ENCODE peak calls at places on chromosomes 13 and 19, in seven cellular contexts. J is pancreas, U is BJ, Q is IMR-90, R is epithelial cell of esophagus, E is retinal pigment epithelial cell, X is suprapubic skin. P is an unnamed sample.

GRCh38 chr19:47413941-47414340 is 5.4 kb downstream of the MEIS3 start:
- DNase-seq in J (no peak), U (no peak), Q (no peak), R (no peak), E (no peak), X (no peak), P (no peak)

GRCh38 chr13:32316030-32316344 is 679 bp downstream of the BRCA2 start:
- DNase-seq in J (no peak), U (no peak), Q (no peak), R (no peak), E (no peak), X (no peak), P (no peak)

GRCh38 chr13:113207890-113208423 is 512 bp downstream of the PCID2 start:
- DNase-seq in J (peak), U (no peak), Q (peak), R (peak), E (no peak), X (no peak), P (no peak)

GRCh38 chr19:19458110-19458816 is 52.8 kb downstream of the GATAD2A start:
- DNase-seq in J (no peak), U (no peak), Q (no peak), R (no peak), E (peak), X (no peak), P (no peak)

GRCh38 chr19:40718774-40719391 is 2.0 kb downstream of the ITPKC start:
- DNase-seq in J (peak), U (no peak), Q (peak), R (peak), E (no peak), X (peak), P (no peak)

GRCh38 chr19:5625641-5626040 is 2.8 kb downstream of the SAFB start:
- DNase-seq in J (no peak), U (no peak), Q (no peak), R (peak), E (no peak), X (no peak), P (no peak)

GRCh38 chr19:8185343-8186068 is 23.7 kb upstream of the CERS4 start:
- DNase-seq in J (no peak), U (no peak), Q (no peak), R (no peak), E (no peak), X (no peak), P (no peak)

GRCh38 chr19:5321851-5322681 is 18.5 kb downstream of the PTPRS start:
- DNase-seq in J (no peak), U (no peak), Q (no peak), R (no peak), E (no peak), X (no peak), P (no peak)

GRCh38 chr19:10356431-10356830 is 17.0 kb upstream of the ICAM3 start:
- DNase-seq in J (no peak), U (no peak), Q (no peak), R (no peak), E (no peak), X (no peak), P (no peak)

GRCh38 chr13:99051768-99052455 is 74.0 kb upstream of the DOCK9 start:
- DNase-seq in J (no peak), U (no peak), Q (no peak), R (no peak), E (no peak), X (no peak), P (peak)

GRCh38 chr19:4183967-4184717 is 1.7 kb downstream of the ANKRD24 start:
- DNase-seq in J (no peak), U (no peak), Q (no peak), R (no peak), E (no peak), X (no peak), P (no peak)

GRCh38 chr19:32909257-32909656 is 39.7 kb upstream of the SLC7A9 start:
- DNase-seq in J (no peak), U (no peak), Q (no peak), R (no peak), E (no peak), X (no peak), P (no peak)

GRCh38 chr19:32911467-32911866 is 41.9 kb upstream of the SLC7A9 start:
- DNase-seq in J (no peak), U (no peak), Q (no peak), R (no peak), E (no peak), X (no peak), P (no peak)

GRCh38 chr19:32910874-32911273 is 41.3 kb upstream of the SLC7A9 start:
- DNase-seq in J (no peak), U (no peak), Q (peak), R (no peak), E (no peak), X (no peak), P (no peak)

GRCh38 chr19:32910094-32910493 is 40.5 kb upstream of the SLC7A9 start:
- DNase-seq in J (no peak), U (no peak), Q (no peak), R (no peak), E (no peak), X (no peak), P (no peak)

DNA sequence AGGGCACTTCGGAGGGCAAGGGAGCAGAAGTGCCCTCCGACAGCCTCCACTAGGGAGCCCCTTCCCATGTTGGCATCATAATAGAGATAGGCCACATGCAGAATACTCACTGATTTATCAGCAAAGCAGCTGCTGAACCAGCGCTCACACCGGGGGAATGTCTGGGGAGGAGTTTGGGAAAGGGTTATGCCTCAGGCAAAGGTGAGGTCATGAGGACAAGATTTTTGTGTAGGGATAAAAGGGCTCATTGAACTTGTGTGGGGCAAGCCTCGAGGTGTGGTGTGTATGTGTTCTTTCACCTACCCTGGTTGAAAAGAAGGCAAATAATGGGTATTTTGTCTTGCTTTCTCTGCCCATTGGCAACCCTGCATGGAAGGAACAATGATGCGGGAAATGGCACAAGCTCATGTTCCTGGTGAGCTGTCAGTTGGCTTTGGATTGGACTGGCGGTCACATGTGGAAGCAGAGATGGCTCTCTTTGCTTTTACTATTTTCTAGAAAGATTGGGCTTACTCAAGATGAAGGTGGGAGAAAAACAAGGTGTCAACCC is 39.1 kb upstream of the SLC7A9 start:
- DNase-seq in J (no peak), U (no peak), Q (no peak), R (peak), E (no peak), X (no peak), P (no peak)
- H3K4me3 ChIP-seq in J (no peak), U (no peak), Q (no peak), R (no peak), E (no peak), X (no peak), P (no peak)

DNA sequence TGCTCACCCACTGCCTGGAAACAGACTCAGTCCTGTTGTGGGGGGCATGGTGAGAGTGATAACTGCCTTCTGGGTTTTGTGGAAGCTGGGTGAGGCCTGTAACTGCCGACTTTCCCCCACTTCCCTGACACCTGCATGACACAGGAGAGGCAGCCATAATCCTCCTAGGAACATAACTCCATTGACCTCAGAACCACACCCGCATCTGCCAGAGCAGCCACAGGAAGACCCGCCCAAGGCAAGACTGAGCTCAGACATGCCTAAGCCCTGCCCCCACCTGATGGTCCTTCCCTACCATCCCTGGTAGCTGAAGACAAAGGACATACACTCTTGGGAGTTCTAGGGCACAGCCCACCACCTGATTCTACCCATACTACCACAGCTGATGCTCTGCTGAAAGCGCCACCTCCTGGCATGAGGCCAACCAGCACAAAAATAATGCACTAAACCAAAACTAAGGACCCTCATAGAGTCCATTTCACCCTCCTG is 326.7 kb downstream of the RBM26 start:
- DNase-seq in J (no peak), U (no peak), Q (no peak), R (peak), E (no peak), X (no peak), P (no peak)
- TF ChIP-seq CTCF in J (no peak), U (no peak), Q (no peak), R (no peak), E (no peak), X (no peak), P (no peak)

GRCh38 chr13:36345438-36346221 is 564 bp downstream of the SPART start:
- DNase-seq in J (peak), U (peak), Q (peak), R (peak), E (peak), X (peak), P (peak)

GRCh38 chr13:36341718-36342117 is 4.5 kb downstream of the SPART start:
- DNase-seq in J (no peak), U (no peak), Q (peak), R (peak), E (no peak), X (no peak), P (no peak)

GRCh38 chr13:36344886-36345437 is 1.2 kb downstream of the SPART start:
- DNase-seq in J (no peak), U (no peak), Q (no peak), R (peak), E (no peak), X (no peak), P (no peak)

GRCh38 chr13:36344173-36344572 is 2.0 kb downstream of the SPART start:
- DNase-seq in J (no peak), U (no peak), Q (peak), R (peak), E (no peak), X (no peak), P (no peak)

DNA sequence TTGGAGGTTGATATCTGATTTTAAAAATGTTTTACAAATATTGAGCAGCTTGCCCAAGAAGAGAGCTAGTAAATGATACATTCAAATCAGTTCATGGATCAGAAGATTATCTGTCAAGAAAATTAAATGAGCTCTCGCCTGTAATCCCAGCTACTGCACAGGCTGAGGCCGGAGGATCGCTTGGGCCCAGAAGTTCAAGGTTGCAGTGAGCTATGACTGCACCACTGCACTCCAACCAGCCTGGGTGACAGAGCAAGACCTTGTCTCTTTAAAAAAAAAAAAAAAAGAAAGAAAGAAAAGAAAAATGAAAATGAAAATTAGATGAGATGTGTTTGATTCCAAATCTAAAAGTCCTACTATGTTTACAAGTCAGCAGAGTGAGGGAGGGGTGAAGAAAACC is 2.4 kb downstream of the SPART start:
- DNase-seq in J (no peak), U (no peak), Q (no peak), R (no peak), E (no peak), X (no peak), P (no peak)
- H3K4me3 ChIP-seq in J (no peak), U (no peak), Q (no peak), R (no peak), E (peak), X (peak), P (peak)

DNA sequence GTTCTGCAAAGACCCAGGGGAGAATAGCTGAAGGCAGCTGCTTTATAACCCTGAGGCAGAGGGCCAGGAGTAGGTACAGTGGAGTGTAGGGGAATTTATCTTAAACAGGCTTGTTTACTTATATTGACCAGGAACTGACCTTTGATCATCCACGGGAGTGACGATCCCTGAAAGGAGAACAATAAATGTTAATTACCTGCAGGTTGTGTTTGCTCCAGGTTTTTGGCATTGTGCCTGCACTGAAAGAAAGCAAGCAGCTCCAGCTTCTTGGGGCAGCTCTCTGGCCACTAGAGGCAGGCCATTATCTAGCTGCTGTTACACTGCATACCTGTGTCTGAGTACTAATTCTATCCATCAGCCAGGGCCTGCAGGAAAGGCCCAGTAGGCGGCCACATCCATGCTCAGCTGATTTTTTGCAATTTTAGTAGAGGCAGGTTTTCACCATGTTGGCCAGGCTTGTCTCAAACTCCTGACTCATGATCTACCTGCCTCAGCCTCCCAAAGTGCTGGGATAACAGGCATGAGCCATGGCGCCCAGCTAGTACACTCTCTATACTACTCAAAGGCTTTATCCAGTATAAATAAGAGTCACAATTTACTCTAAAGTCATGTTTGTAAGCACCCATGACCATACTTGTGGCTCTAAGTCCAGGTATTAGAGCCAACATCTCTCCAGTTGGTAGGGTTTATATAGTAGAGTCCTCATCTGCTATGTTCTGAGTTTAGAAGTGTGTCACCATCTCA is 8.5 kb upstream of the ZNF91 start:
- DNase-seq in J (peak), U (no peak), Q (no peak), R (no peak), E (no peak), X (no peak), P (no peak)
- TF ChIP-seq CTCF in J (peak), U (no peak), Q (no peak), R (peak), E (peak), X (no peak), P (no peak)

DNA sequence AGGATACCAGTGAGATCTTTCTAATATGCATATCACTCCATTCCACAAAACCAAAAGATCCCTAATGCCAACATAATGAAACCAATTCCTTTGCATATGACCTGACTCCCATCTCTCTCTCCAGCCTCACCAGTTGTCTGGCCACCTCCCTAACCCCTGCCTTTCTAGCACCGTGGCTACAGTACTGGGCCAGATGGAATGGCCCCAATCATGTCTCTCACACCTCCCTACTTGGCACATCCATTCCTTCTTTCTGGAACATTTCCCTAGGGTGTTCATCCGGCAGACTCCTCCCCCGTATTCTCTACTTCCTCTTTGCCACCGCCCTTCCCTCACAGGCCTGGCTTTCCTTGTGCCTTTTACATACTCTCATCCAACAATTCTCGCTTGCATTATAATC is 62.0 kb downstream of the GPALPP1 start:
- DNase-seq in J (no peak), U (no peak), Q (no peak), R (no peak), E (no peak), X (no peak), P (no peak)
- H3K4me3 ChIP-seq in J (no peak), U (no peak), Q (no peak), R (no peak), E (no peak), X (no peak), P (no peak)

GRCh38 chr19:13045812-13046211 is 50.5 kb downstream of the NFIX start:
- DNase-seq in J (no peak), U (no peak), Q (no peak), R (no peak), E (no peak), X (no peak), P (no peak)
- TF ChIP-seq CTCF in J (no peak), U (no peak), Q (no peak), R (no peak), E (no peak), X (no peak), P (no peak)

GRCh38 chr19:13961826-13962737 is 9.8 kb downstream of the DCAF15 start:
- DNase-seq in J (no peak), U (no peak), Q (peak), R (no peak), E (no peak), X (no peak), P (no peak)
- H3K4me3 ChIP-seq in J (no peak), U (no peak), Q (no peak), R (no peak), E (no peak), X (peak), P (peak)

DNA sequence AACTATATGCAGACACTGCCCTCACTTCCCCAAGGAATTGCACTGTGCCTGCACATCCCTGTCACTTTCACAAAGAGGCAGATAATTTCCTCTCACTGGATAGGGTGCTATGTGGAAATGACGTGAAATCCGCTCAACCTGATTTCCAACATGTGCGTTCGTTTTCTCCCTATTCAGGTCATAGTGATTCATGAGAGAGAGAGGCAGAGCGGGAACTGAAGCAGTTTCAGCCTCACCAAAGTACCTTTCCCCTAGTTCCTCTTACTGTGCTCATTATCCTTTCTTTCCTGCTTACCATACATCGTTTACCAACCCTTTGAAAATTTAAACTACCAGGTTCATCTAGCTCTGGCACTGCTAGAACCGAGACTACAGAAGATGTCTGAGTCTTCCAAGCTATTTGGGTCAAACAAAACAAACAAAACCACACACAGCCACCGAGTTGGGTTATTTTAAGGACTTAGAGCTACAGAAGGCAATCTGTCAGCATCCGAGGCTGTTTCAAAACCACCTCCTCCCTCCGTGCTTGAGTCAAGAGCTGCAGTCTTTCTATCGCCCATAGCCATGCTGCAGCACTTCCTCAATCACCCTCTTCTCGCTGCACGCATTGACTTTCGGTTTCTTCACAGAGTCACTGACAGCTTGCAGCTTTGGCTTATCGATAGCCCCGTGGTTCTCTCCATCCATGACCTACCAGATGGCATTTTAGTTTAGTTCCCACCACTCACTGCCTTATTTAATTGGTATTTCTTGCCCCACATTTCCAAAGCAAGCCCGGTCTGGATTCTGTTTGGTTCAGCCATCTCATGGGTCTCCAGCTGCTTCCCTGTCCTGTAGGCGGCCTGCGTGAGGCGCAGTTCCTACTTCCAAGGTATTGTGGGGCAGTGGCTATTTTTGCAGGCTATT is 1395.8 kb downstream of the EFNB2 start:
- DNase-seq in J (no peak), U (no peak), Q (peak), R (no peak), E (no peak), X (no peak), P (no peak)
- TF ChIP-seq CTCF in J (no peak), U (no peak), Q (peak), R (no peak), E (no peak), X (no peak), P (no peak)

DNA sequence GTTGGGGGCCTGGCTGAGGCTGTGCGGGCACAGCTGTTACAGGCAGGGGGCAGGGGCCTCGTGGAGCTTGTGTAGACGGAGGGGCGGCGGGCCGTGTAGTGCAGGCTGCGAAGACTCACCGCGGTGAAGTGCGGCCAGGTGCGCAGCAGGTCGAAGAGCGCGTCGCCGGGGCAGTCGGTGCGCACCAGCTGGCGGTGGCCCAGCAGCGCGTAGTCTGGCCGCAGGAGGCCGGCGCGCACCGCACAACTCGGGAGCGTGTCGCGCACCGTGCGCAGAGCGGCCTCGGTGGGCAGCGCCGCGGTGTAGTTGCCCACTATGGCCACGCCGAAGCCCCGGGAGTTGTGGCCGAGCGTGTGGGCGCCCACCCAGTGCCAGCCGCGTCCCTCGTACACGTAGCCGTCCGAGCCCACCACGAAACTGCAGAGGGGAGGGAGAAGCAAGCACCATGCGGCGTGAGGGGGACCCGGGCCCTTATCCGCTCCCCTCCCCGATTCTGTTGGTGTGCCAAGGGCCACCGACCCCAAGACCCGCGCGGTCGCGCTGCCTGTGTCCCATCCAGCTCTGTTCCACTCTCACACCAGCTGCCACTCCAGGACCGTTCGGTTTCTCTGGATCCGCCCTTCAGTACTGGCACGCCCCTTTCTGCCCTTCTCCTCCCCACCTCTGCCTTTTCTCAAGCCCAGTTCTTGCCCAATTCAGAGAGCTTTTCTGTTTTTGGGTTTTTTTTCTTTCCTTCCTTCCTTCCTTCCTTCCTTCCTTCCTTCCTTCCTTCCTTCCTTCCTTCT is 5.4 kb upstream of the RASAL3 start:
- DNase-seq in J (no peak), U (no peak), Q (no peak), R (no peak), E (no peak), X (no peak), P (no peak)
- H3K4me3 ChIP-seq in J (no peak), U (no peak), Q (no peak), R (no peak), E (no peak), X (peak), P (no peak)

GRCh38 chr13:93951153-93951552 is 528.3 kb downstream of the DCT start:
- DNase-seq in J (no peak), U (no peak), Q (peak), R (peak), E (no peak), X (no peak), P (no peak)
- TF ChIP-seq CTCF in J (no peak), U (peak), Q (peak), R (peak), E (peak), X (no peak), P (peak)

P was measured in astrocyte of the cerebellum.